ENCODE peak calls at places on chromosomes 6 and 20, in four cellular contexts. Q is HepG2, B is K562, O is GM12878. I is an unnamed sample.

GRCh38 chr6:49923826-49924225 is 40.1 kb downstream of the DEFB114 start:
- DNase-seq in Q (no peak), B (peak), O (no peak), I (peak)

GRCh38 chr6:22622390-22622789 is 53.0 kb downstream of the HDGFL1 start:
- DNase-seq in Q (no peak), B (no peak), O (no peak), I (no peak)

GRCh38 chr20:24432057-24432456 is 37.4 kb upstream of the SYNDIG1 start:
- DNase-seq in Q (no peak), B (no peak), O (no peak), I (no peak)

GRCh38 chr6:41416165-41416837 is 80.9 kb downstream of the NCR2 start:
- DNase-seq in Q (no peak), B (no peak), O (no peak), I (no peak)

GRCh38 chr6:157211603-157212455 is 111.5 kb downstream of the TMEM242 start:
- DNase-seq in Q (no peak), B (no peak), O (no peak), I (no peak)

GRCh38 chr6:98985391-98985790 is 37.6 kb upstream of the FBXL4 start:
- DNase-seq in Q (no peak), B (no peak), O (no peak), I (no peak)

GRCh38 chr6:137013031-137013430 is 31.7 kb downstream of the IL20RA start:
- DNase-seq in Q (no peak), B (no peak), O (no peak), I (no peak)

GRCh38 chr20:31817461-31817860 is 1.7 kb upstream of the MYLK2 start:
- DNase-seq in Q (no peak), B (no peak), O (no peak), I (no peak)

GRCh38 chr6:66662196-66662595 is 955.2 kb upstream of the EYS start:
- DNase-seq in Q (peak), B (peak), O (no peak), I (no peak)

GRCh38 chr6:39997101-39997635 is 62.9 kb upstream of the MOCS1 start:
- DNase-seq in Q (no peak), B (no peak), O (no peak), I (no peak)

GRCh38 chr20:347640-348484 is 951 bp downstream of the NRSN2 start:
- DNase-seq in Q (peak), B (peak), O (peak), I (peak)

GRCh38 chr20:62136283-62137091 is 6.7 kb downstream of the PSMA7 start:
- DNase-seq in Q (peak), B (peak), O (no peak), I (peak)

GRCh38 chr20:17833036-17833674 is 133.4 kb downstream of the BANF2 start:
- DNase-seq in Q (no peak), B (no peak), O (no peak), I (no peak)

GRCh38 chr6:7311920-7312615 is 931 bp downstream of the SSR1 start:
- DNase-seq in Q (peak), B (no peak), O (no peak), I (no peak)

GRCh38 chr20:50146732-50147662 is 6.5 kb downstream of the PEDS1 start:
- DNase-seq in Q (no peak), B (peak), O (peak), I (no peak)

GRCh38 chr6:165848099-165848461 is 185.0 kb upstream of the PDE10A start:
- DNase-seq in Q (no peak), B (peak), O (no peak), I (peak)

GRCh38 chr6:43052842-43053544 is 658 bp downstream of the CUL7 start:
- DNase-seq in Q (no peak), B (peak), O (no peak), I (peak)

GRCh38 chr20:52500150-52500549 is 308.6 kb upstream of the ZFP64 start:
- DNase-seq in Q (no peak), B (no peak), O (no peak), I (no peak)

GRCh38 chr6:130018830-130019795 is 732 bp downstream of the L3MBTL3 start:
- DNase-seq in Q (no peak), B (peak), O (no peak), I (peak)

GRCh38 chr6:12485226-12485764 is 195.1 kb downstream of the EDN1 start:
- DNase-seq in Q (no peak), B (no peak), O (no peak), I (no peak)

GRCh38 chr6:75402296-75402695 is 91.3 kb downstream of the FILIP1 start:
- DNase-seq in Q (no peak), B (no peak), O (no peak), I (no peak)
- TF ChIP-seq ETV6 in Q (no peak), B (no peak), O (no peak), I (no peak)

GRCh38 chr6:63652980-63653379 is 17.4 kb downstream of the PHF3 start:
- DNase-seq in Q (no peak), B (no peak), O (no peak), I (no peak)
- TF ChIP-seq ETV6 in Q (no peak), B (no peak), O (no peak), I (no peak)

GRCh38 chr6:44892579-44892978 is 435.6 kb upstream of the RUNX2 start:
- DNase-seq in Q (no peak), B (no peak), O (no peak), I (no peak)
- TF ChIP-seq ETV6 in Q (no peak), B (no peak), O (no peak), I (no peak)

DNA sequence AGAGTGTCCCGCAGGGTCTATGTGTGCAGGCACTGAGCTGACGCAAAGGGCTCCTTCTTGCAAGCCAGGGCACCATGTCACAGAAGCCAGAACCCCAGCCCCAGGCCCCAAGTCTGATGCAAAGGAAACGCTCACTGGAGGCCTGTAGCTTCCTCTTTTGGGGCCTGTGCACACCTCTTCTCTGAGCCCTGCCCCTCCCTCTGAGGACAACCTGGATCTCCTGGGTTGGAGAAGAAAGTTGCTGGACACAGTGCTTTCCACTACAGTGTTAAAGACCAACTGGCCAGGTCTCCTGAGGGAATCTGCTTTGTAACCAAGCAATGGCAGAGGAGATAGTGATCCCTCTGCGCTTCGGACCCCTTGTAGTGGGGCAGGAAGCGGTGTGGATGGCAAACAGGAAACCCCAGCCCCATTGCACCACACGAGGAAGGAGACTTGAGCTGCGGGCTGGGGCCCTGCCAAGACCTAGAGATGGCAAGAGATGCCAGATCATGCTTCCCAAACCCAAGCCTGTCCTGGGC is 90.0 kb downstream of the PRND start:
- DNase-seq in Q (no peak), B (no peak), O (peak), I (no peak)
- TF ChIP-seq ETV6 in Q (no peak), B (no peak), O (no peak), I (no peak)